ENCODE peak calls at places on chromosomes 13 and 19, in four cellular contexts. C is M059J, O is HFFc6, I is iris pigment epithelial cell. J is an unnamed sample.

GRCh38 chr19:4198467-4199126 is 16.1 kb downstream of the ANKRD24 start:
- DNase-seq in C (no peak), O (no peak), I (no peak), J (no peak)

GRCh38 chr19:54024660-54025059 is 33.2 kb downstream of the CACNG6 start:
- DNase-seq in C (peak; percentile 38), O (no peak), I (no peak), J (no peak)

GRCh38 chr19:47280183-47280797 is 5.6 kb downstream of the INAFM1 start:
- DNase-seq in C (peak; percentile 35), O (no peak), I (no peak), J (no peak)

GRCh38 chr13:99982021-99982740 is 597 bp downstream of the ZIC2 start:
- DNase-seq in C (no peak), O (no peak), I (no peak), J (no peak)

GRCh38 chr13:30196025-30196424 is 111.3 kb downstream of the KATNAL1 start:
- DNase-seq in C (peak; percentile 42), O (peak; percentile 46), I (peak; percentile 51), J (no peak)

GRCh38 chr19:53102701-53103140 is 501 bp downstream of the ZNF160 start:
- DNase-seq in C (peak; percentile 48), O (peak; percentile 39), I (peak; percentile 49), J (peak; percentile 7)

GRCh38 chr19:46270521-46271256 is 26.2 kb upstream of the HIF3A start:
- DNase-seq in C (no peak), O (no peak), I (no peak), J (no peak)

GRCh38 chr19:45798995-45799517 is 6.4 kb upstream of the DMWD start:
- DNase-seq in C (peak; percentile 76), O (peak; percentile 83), I (peak; percentile 59), J (peak; percentile 79)

GRCh38 chr19:23901360-23901759 is 13.3 kb upstream of the ZNF726 start:
- DNase-seq in C (no peak), O (no peak), I (no peak), J (no peak)

GRCh38 chr13:102440259-102440936 is 38.5 kb upstream of the FGF14 start:
- DNase-seq in C (no peak), O (no peak), I (no peak), J (peak; percentile 96)

GRCh38 chr19:2693492-2693891 is 9.0 kb downstream of the GNG7 start:
- DNase-seq in C (no peak), O (no peak), I (no peak), J (no peak)

GRCh38 chr13:49532593-49532992 is 36.8 kb downstream of the PHF11 start:
- DNase-seq in C (no peak), O (no peak), I (no peak), J (peak; percentile 49)

GRCh38 chr19:55452381-55453325 is 8.8 kb downstream of the ISOC2 start:
- DNase-seq in C (peak; percentile 49), O (peak; percentile 26), I (peak; percentile 81), J (peak; percentile 49)

GRCh38 chr13:44734204-44734707 is 158.1 kb upstream of the TSC22D1 start:
- DNase-seq in C (peak; percentile 86), O (peak; percentile 36), I (peak; percentile 25), J (peak; percentile 56)

GRCh38 chr13:48626077-48626449 is 27.7 kb upstream of the CYSLTR2 start:
- DNase-seq in C (no peak), O (no peak), I (peak; percentile 87), J (peak; percentile 96)

GRCh38 chr13:96946709-96947311 is 47.5 kb downstream of the OXGR1 start:
- DNase-seq in C (peak; percentile 17), O (no peak), I (no peak), J (no peak)

GRCh38 chr19:35136231-35136630 is 1.4 kb upstream of the LGI4 start:
- DNase-seq in C (no peak), O (no peak), I (no peak), J (no peak)

GRCh38 chr13:75666646-75667351 is 30.7 kb downstream of the LMO7 start:
- DNase-seq in C (peak; percentile 38), O (peak; percentile 41), I (peak; percentile 83), J (peak; percentile 68)

GRCh38 chr19:13979224-13979623 is 26.9 kb downstream of the RFX1 start:
- DNase-seq in C (no peak), O (no peak), I (no peak), J (no peak)

GRCh38 chr13:104106705-104107393 is 1040.6 kb upstream of the SLC10A2 start:
- DNase-seq in C (peak; percentile 62), O (no peak), I (peak; percentile 80), J (peak; percentile 77)

GRCh38 chr13:109957875-109958274 is 171.5 kb upstream of the IRS2 start:
- DNase-seq in C (no peak), O (no peak), I (no peak), J (no peak)

GRCh38 chr19:11106477-11106876 is 17.2 kb downstream of the LDLR start:
- DNase-seq in C (no peak), O (no peak), I (no peak), J (no peak)

GRCh38 chr13:23671902-23672301 is 101.7 kb downstream of the TNFRSF19 start:
- DNase-seq in C (no peak), O (no peak), I (peak; percentile 85), J (no peak)

GRCh38 chr19:18433039-18433691 is 4.8 kb downstream of the ISYNA1 start:
- DNase-seq in C (no peak), O (no peak), I (no peak), J (no peak)

GRCh38 chr19:5125376-5125775 is 156.5 kb downstream of the KDM4B start:
- DNase-seq in C (no peak), O (no peak), I (no peak), J (no peak)

GRCh38 chr19:17803264-17803896 is 8.4 kb downstream of the B3GNT3 start:
- DNase-seq in C (no peak), O (no peak), I (no peak), J (no peak)

GRCh38 chr13:52356327-52356726 is 49.6 kb downstream of the THSD1 start:
- DNase-seq in C (peak; percentile 89), O (peak; percentile 53), I (peak; percentile 32), J (peak; percentile 85)

GRCh38 chr19:752652-753517 is 2.0 kb downstream of the MISP start:
- DNase-seq in C (peak; percentile 78), O (peak; percentile 80), I (peak; percentile 89), J (peak; percentile 86)

J was measured in renal cortical epithelial cell.